ENCODE peak calls at places on chromosomes 2 and 18, in eight cellular contexts. M, O, E, L, C, T, A and G are unnamed samples.

GRCh38 chr18:35672897-35673296 is 91.4 kb downstream of the GALNT1 start:
- DNase-seq in L (peak; percentile 34), E (no peak), O (no peak), A (peak; percentile 3), M (no peak), C (no peak), T (no peak), G (no peak)

GRCh38 chr2:124908411-124908810 is 883.3 kb downstream of the CNTNAP5 start:
- DNase-seq in L (peak; percentile 1), E (no peak), M (peak; percentile 2), T (no peak), C (no peak), O (no peak), A (peak; percentile 26), G (no peak)

GRCh38 chr2:220460257-220460985 is 833.0 kb downstream of the SLC4A3 start:
- DNase-seq in E (no peak), L (no peak), T (no peak), A (no peak), M (no peak), C (no peak), O (no peak), G (no peak)

GRCh38 chr2:164065038-164065437 is 329.2 kb upstream of the FIGN start:
- DNase-seq in L (no peak), O (no peak), M (no peak), C (no peak), E (no peak), A (no peak), T (no peak), G (no peak)

GRCh38 chr2:220228310-220229006 is 601.0 kb downstream of the SLC4A3 start:
- DNase-seq in M (peak; percentile 98), E (no peak), C (no peak), A (peak; percentile 91), T (no peak), O (no peak), L (peak; percentile 91), G (peak; percentile 95)

GRCh38 chr2:2181505-2181904 is 149.6 kb downstream of the MYT1L start:
- DNase-seq in L (no peak), E (no peak), C (no peak), T (no peak), O (no peak), M (no peak), A (no peak), G (no peak)

GRCh38 chr2:88753833-88754584 is 62.5 kb downstream of the RPIA start:
- DNase-seq in T (no peak), O (no peak), M (no peak), C (no peak), L (peak; percentile 28), A (no peak), E (no peak), G (peak; percentile 20)

GRCh38 chr2:130972410-130972809 is 120.8 kb downstream of the FAM168B start:
- DNase-seq in E (no peak), L (peak; percentile 88), C (no peak), M (no peak), O (no peak), T (no peak), A (no peak), G (no peak)

GRCh38 chr2:230921806-230922595 is 3.0 kb downstream of the GPR55 start:
- DNase-seq in T (no peak), C (no peak), A (no peak), O (no peak), L (no peak), M (no peak), E (no peak), G (no peak)

GRCh38 chr2:120681696-120682288 is 53.9 kb upstream of the GLI2 start:
- DNase-seq in M (no peak), A (no peak), C (no peak), O (no peak), L (no peak), T (peak; percentile 54), E (no peak), G (no peak)

GRCh38 chr2:14781148-14781547 is 148.6 kb downstream of the LRATD1 start:
- DNase-seq in L (no peak), E (no peak), M (no peak), T (no peak), C (no peak), O (no peak), A (no peak), G (no peak)

DNA sequence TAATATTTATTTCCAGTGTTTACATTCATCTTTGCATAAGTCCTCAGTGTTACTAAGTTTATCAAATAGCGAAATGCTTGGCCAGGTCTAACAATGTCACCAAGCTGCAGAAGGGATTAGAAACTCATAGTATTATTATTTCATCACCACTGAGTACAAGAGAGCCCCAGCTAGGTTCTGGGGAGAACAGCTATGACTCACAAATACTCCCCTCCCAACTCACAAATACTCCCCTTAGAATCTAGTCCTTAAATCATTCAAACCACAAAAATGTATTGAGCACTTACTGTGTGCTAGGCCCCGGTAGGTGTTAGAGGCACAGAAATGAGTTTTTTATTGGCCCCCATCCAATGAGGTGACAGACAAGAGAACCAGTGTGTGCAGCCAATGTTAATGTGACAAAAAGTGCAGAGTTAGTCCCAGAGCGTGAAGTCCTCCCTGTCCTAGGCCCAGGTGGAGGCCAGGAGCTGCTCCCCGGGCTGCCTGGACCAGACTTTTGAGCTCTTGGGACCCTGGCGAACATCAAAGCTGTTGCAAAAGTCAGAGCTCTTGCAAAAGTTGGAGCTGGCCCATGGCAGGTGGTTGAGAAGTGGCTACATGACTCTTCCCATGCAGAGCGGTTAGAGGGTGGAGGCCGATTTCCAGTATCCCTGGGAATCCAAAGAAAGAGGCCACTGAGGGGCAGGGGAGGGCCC is 9.8 kb downstream of the STEAP3 start:
- DNase-seq in C (no peak), O (no peak), L (peak; percentile 66), A (no peak), M (peak; percentile 32), E (no peak), T (no peak), G (peak; percentile 52)
- H3K4me3 ChIP-seq in C (no peak overlapping the region), O (no peak overlapping the region), L (no peak overlapping the region), A (no peak overlapping the region), M (no peak overlapping the region), E (no peak overlapping the region), T (no peak overlapping the region), G (no peak overlapping the region)

GRCh38 chr2:98313512-98314250 is 32.6 kb upstream of the CNGA3 start:
- DNase-seq in T (no peak), E (no peak), A (no peak), L (no peak), O (no peak), M (no peak), C (no peak), G (no peak)

GRCh38 chr2:98311090-98311489 is 35.2 kb upstream of the CNGA3 start:
- DNase-seq in O (no peak), C (no peak), A (no peak), T (no peak), L (no peak), M (no peak), E (no peak), G (no peak)

GRCh38 chr2:98314251-98314650 is 32.0 kb upstream of the CNGA3 start:
- DNase-seq in M (no peak), E (no peak), L (no peak), A (no peak), C (no peak), T (no peak), O (no peak), G (no peak)

GRCh38 chr2:98308532-98308931 is 37.7 kb upstream of the CNGA3 start:
- DNase-seq in T (no peak), E (no peak), L (no peak), C (no peak), O (no peak), A (no peak), M (no peak), G (no peak)

DNA sequence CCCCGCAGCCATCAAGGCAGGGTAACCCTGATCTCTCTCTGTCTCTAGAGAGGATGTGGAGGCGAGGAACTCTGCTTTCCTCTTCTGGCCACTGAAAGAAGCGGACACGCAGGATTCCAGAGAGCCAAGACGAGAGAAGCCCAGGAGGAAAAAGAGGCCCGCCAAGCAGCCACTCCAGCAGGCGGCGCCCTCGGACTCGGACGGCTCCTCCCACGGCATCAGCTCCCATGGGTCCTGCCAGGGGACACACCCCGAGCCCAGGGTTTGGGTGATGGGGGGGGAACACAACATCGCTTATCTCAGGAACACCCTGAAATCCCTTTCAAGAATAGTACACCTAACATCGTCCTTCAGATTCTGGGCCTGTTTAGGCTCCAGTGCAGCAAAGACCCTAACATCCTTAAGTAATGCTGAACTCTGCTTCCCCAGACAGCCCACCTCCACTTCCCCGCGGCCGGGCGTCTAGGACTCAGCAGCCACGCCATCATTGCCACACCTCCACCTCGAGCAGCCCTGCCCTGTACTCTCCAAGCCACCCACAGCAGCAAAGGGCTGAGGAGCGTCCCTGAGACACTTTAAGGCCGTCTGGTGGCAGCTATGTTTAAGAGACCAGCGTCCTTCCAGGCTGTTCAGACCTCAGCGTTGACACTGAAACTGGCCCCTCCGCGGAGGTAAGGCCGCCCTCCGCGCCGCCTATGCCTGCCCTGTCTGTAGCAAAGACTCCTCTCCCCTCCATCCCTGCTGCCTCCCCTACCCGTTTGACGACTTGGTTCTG is 34.3 kb upstream of the CNGA3 start:
- DNase-seq in E (no peak), C (no peak), O (no peak), T (no peak), A (no peak), L (no peak), M (no peak), G (no peak)
- TF ChIP-seq CTCF in E (no peak), C (no peak), O (no peak), T (no peak), A (peak; percentile 37), L (peak; percentile 13), M (no peak), G (no peak)

DNA sequence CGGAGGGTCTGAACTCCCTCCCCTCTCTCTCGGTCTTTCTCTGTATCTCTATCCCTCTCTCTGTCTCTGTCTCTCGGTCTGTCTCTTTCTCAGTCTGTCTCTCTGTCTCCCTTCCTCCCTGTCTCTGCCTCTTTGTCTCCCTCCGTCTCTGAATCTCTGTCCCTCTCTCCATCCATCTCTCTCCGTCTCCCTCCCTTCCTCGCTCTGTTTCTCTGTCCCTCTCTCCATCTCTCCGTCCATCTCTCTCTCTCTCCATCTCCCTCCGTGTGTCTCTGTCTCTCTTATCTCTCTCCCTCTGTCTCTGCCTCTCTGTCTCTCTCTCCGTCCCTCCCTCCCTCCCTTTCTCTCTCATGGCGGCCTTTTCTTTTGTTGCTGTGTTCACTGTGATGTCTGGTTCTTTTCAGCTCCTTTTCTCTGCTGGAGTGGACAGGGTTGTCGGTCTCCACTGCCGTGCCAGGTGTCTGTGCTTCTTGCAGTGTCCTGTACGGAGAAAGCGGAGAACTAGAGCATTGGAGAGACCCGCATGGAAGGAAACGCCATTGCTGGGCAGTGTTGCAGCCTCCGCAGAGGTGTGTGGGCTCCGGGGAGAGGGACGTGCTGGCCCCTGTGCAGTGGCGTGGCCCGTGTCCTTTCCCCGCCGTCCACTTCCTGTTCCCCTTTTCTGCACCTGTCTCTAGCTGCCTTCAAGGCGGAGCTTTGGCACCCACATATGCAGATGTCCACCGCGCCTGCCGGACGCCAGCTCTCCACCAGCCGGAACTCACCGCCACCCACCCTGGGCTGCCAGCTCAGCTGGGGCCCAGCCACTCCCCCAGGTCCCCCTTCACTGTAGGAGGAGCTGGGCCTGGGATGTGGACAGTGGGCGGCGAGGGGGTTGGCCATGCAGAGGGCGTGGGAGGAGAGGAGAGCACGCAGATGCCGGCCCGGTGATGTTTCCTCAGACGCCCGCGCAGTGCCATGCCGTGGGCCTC is 113.1 kb downstream of the NFATC1 start:
- DNase-seq in T (peak; percentile 65), C (peak; percentile 19), O (peak; percentile 80), A (no peak), L (no peak), E (no peak), M (no peak), G (no peak)
- H3K4me3 ChIP-seq in T (no peak overlapping the region), C (no peak overlapping the region), O (no peak overlapping the region), A (no peak overlapping the region), L (no peak overlapping the region), E (no peak overlapping the region), M (no peak overlapping the region), G (no peak overlapping the region)

GRCh38 chr18:7333163-7333562 is 102.3 kb downstream of the LRRC30 start:
- DNase-seq in C (no peak), L (no peak), O (no peak), M (no peak), A (no peak), T (no peak), E (no peak), G (no peak)
- TF ChIP-seq CTCF in C (no peak), L (no peak), O (no peak), M (no peak), A (no peak), T (no peak), E (no peak), G (no peak)